ENCODE peak calls at places on chromosome 10, in six cellular contexts. U is cardiac muscle cell; S is SJSA1; Y is tibial artery; I is CD8-positive, alpha-beta T cell; C is spleen. F is an unnamed sample. For H3K4me1, the result is how much of the 10 kb centered on the place peaks cover.

GRCh38 chr10:570631-571565 is 118.6 kb downstream of the DIP2C start:
- DNase-seq in U (no peak), S (no peak), Y (no peak), I (no peak), C (no peak), F (peak)

GRCh38 chr10:122678266-122678665 is 21.4 kb downstream of the C10orf120 start:
- DNase-seq in U (no peak), S (no peak), Y (no peak), I (no peak), C (no peak), F (no peak)

GRCh38 chr10:75375828-75376227 is 25.7 kb downstream of the ZNF503 start:
- DNase-seq in U (no peak), S (no peak), Y (peak), I (no peak), C (no peak), F (no peak)

GRCh38 chr10:4100324-4100826 is 315.4 kb upstream of the KLF6 start:
- DNase-seq in U (no peak), S (no peak), Y (no peak), I (no peak), C (no peak), F (no peak)

GRCh38 chr10:76086571-76087260 is 655.3 kb downstream of the LRMDA start:
- DNase-seq in U (no peak), S (no peak), Y (peak), I (no peak), C (no peak), F (peak)

GRCh38 chr10:80201592-80202256 is 3.6 kb downstream of the ANXA11 start:
- DNase-seq in U (no peak), S (no peak), Y (no peak), I (no peak), C (no peak), F (no peak)

GRCh38 chr10:132697568-132698200 is 88.3 kb downstream of the NKX6-2 start:
- DNase-seq in U (no peak), S (no peak), Y (peak), I (no peak), C (peak), F (no peak)

GRCh38 chr10:30384791-30385201 is 35.7 kb upstream of the MTPAP start:
- DNase-seq in U (peak), S (peak), Y (no peak), I (no peak), C (no peak), F (peak)

GRCh38 chr10:116324227-116324950 is at the start of gene CCDC172:
- DNase-seq in U (no peak), S (no peak), Y (no peak), I (no peak), C (no peak), F (no peak)

GRCh38 chr10:5575144-5575481 is 50.4 kb downstream of the CALML3 start:
- DNase-seq in U (no peak), S (no peak), Y (no peak), I (no peak), C (peak), F (no peak)

GRCh38 chr10:109678857-109679256 is 244.5 kb downstream of the XPNPEP1 start:
- DNase-seq in U (no peak), S (no peak), Y (no peak), I (no peak), C (no peak), F (no peak)

GRCh38 chr10:78272329-78272728 is 238.7 kb downstream of the RPS24 start:
- DNase-seq in U (no peak), S (no peak), Y (no peak), I (no peak), C (peak), F (no peak)

GRCh38 chr10:31437959-31438358 is 118.9 kb downstream of the ZEB1 start:
- DNase-seq in U (no peak), S (no peak), Y (no peak), I (no peak), C (no peak), F (no peak)

GRCh38 chr10:105279101-105279500 is 638.0 kb downstream of the SORCS3 start:
- DNase-seq in U (no peak), S (no peak), Y (no peak), I (no peak), C (no peak), F (no peak)

GRCh38 chr10:44969854-44970253 is 8.8 kb downstream of the DEPP1 start:
- DNase-seq in U (no peak), S (no peak), Y (no peak), I (no peak), C (peak), F (no peak)

GRCh38 chr10:30392564-30392990 is 41.4 kb upstream of the MAP3K8 start:
- DNase-seq in U (peak), S (peak), Y (peak), I (peak), C (peak), F (peak)

GRCh38 chr10:14200645-14201534 is 129.8 kb downstream of the FRMD4A start:
- DNase-seq in U (no peak), S (no peak), Y (no peak), I (no peak), C (no peak), F (no peak)

GRCh38 chr10:111976557-111976956 is 207.0 kb downstream of the GPAM start:
- DNase-seq in U (no peak), S (no peak), Y (no peak), I (no peak), C (no peak), F (no peak)

GRCh38 chr10:80133221-80133620 is 691 bp downstream of the PLAC9 start:
- DNase-seq in U (no peak), S (no peak), Y (peak), I (no peak), C (no peak), F (peak)

GRCh38 chr10:84348431-84348830 is 20.0 kb downstream of the CCSER2 start:
- DNase-seq in U (no peak), S (peak), Y (no peak), I (no peak), C (no peak), F (peak)

GRCh38 chr10:45470098-45471012 is 96.3 kb downstream of the ALOX5 start:
- DNase-seq in U (peak), S (peak), Y (no peak), I (peak), C (peak), F (peak)

GRCh38 chr10:10854715-10855114 is 163.0 kb upstream of the CELF2 start:
- DNase-seq in U (no peak), S (no peak), Y (no peak), I (no peak), C (no peak), F (no peak)

GRCh38 chr10:34031410-34031809 is 696.9 kb upstream of the NRP1 start:
- DNase-seq in U (no peak), S (no peak), Y (peak), I (no peak), C (no peak), F (peak)

GRCh38 chr10:43201545-43202131 is 63.4 kb downstream of the CSGALNACT2 start:
- DNase-seq in U (no peak), S (no peak), Y (peak), I (no peak), C (peak), F (no peak)

GRCh38 chr10:131732631-131733127 is 168.1 kb upstream of the PPP2R2D start:
- DNase-seq in U (no peak), S (no peak), Y (no peak), I (no peak), C (no peak), F (no peak)

GRCh38 chr10:89476150-89476549 is 59.2 kb downstream of the SLC16A12 start:
- DNase-seq in U (no peak), S (peak), Y (no peak), I (no peak), C (no peak), F (no peak)
- H3K4me1 ChIP-seq in U (half or more), S (under half), Y (under half), I (under half), C (under half), F (half or more)

DNA sequence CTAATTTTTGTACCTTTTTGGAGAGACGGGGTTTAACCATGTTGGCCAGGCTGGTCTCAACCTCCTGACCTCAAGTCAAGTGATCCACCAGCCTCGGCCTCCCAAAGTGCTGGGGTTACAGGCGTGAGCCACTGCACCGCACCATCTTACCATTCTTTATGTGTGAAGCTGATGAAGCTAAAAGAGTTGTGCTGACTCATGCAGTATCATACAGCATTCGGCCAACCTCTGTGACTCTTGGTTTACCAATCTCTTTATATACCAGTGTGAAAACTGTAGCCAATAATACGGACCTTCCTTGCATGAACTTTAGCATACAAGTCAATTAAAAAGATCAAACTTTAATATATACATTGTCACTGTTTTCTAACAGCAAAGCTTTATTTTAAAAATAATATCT is 878.2 kb upstream of the MBL2 start:
- DNase-seq in U (no peak), S (no peak), Y (no peak), I (no peak), C (no peak), F (no peak)
- H3K4me1 ChIP-seq in U (under half), S (under half), Y (under half), I (under half), C (under half), F (under half)

GRCh38 chr10:69360485-69361302 is 56.0 kb downstream of the TACR2 start:
- DNase-seq in U (peak), S (peak), Y (peak), I (no peak), C (no peak), F (peak)

GRCh38 chr10:69363666-69364065 is 53.1 kb downstream of the TACR2 start:
- DNase-seq in U (no peak), S (no peak), Y (no peak), I (no peak), C (no peak), F (no peak)

GRCh38 chr10:69364232-69364631 is 52.5 kb downstream of the TACR2 start:
- DNase-seq in U (no peak), S (no peak), Y (no peak), I (no peak), C (no peak), F (no peak)

GRCh38 chr10:69361303-69361614 is 55.5 kb downstream of the TACR2 start:
- DNase-seq in U (no peak), S (no peak), Y (no peak), I (no peak), C (no peak), F (no peak)

DNA sequence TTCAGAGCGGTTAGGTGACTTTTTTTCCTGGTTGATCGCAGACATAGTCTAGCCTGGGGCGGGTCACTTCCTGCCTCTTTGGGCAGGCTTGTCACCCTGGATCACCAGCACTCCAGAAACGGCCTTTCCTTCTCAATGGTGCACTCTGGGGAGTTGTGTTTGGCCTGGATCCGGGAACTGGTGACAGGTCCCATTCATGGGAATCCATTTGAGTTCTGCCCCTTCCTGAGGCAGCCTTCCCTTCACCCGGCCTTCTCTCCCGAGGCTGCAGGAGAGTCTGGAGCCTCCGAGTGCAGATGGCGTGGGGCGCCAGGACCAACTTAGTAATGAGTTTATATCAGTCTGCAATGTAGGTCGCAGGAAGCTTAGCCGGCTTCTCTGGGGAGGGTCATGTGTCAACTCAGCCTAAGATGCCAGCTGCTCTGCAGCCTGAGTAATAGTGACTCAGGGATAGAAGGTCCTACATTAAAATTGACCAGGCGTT is 54.2 kb downstream of the TACR2 start:
- DNase-seq in U (no peak), S (no peak), Y (peak), I (no peak), C (no peak), F (peak)
- H3K4me1 ChIP-seq in U (under half), S (under half), Y (half or more), I (under half), C (half or more), F (half or more)

GRCh38 chr10:129942019-129942277 is 22.1 kb downstream of the EBF3 start:
- DNase-seq in U (no peak), S (no peak), Y (no peak), I (no peak), C (no peak), F (no peak)
- H3K4me1 ChIP-seq in U (under half), S (under half), Y (under half), I (under half), C (under half), F (half or more)

GRCh38 chr10:119215371-119215770 is 8.0 kb downstream of the GRK5 start:
- DNase-seq in U (no peak), S (no peak), Y (no peak), I (no peak), C (no peak), F (no peak)

GRCh38 chr10:119217401-119217800 is 10.0 kb downstream of the GRK5 start:
- DNase-seq in U (no peak), S (no peak), Y (no peak), I (no peak), C (no peak), F (no peak)

GRCh38 chr10:119217937-119218579 is 10.7 kb downstream of the GRK5 start:
- DNase-seq in U (peak), S (no peak), Y (peak), I (no peak), C (no peak), F (peak)

GRCh38 chr10:119219747-119220320 is 12.5 kb downstream of the GRK5 start:
- DNase-seq in U (no peak), S (no peak), Y (no peak), I (no peak), C (no peak), F (peak)

DNA sequence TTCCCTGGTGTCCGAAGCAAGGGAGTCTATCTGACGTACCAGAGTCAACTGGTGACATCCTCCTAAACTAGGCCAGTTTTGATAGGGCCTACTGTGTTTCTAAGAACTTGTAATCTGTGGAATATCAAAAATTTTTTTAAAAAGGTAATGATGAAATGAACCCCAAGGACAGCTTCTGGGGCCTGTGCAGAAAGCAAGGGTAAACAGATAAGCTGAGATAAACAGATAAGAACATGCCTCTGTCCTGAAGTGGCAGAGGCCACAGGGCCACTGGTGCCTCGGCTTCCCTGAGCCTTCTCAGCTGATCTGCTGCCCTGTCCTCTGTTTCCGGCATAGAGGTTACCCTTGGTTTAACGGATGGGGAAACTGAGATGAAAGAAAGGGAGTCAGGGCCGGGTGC is 8.8 kb downstream of the GRK5 start:
- DNase-seq in U (no peak), S (no peak), Y (no peak), I (no peak), C (no peak), F (no peak)
- H3K4me1 ChIP-seq in U (under half), S (under half), Y (half or more), I (under half), C (half or more), F (under half)

GRCh38 chr10:103736763-103737162 is 118.6 kb downstream of the SH3PXD2A start:
- DNase-seq in U (no peak), S (no peak), Y (no peak), I (no peak), C (no peak), F (no peak)
- H3K4me1 ChIP-seq in U (under half), S (under half), Y (under half), I (under half), C (under half), F (under half)

GRCh38 chr10:90982406-90983008 is 61.6 kb upstream of the ANKRD1 start:
- DNase-seq in U (no peak), S (no peak), Y (no peak), I (no peak), C (no peak), F (no peak)
- H3K4me1 ChIP-seq in U (under half), S (under half), Y (under half), I (under half), C (under half), F (under half)

F was measured in adipocyte.